ENCODE peak calls at places on chromosomes 7 and 10, in nine cellular contexts. C, K, N, A, I, U, X, B and Q are unnamed samples.

GRCh38 chr10:44803820-44804219 is 107.3 kb upstream of the TMEM72 start:
- DNase-seq in C (no peak), K (no peak), N (no peak), A (no peak), I (no peak), U (no peak), X (no peak), B (no peak), Q (no peak)

GRCh38 chr7:144468990-144469732 is 65.7 kb upstream of the NOBOX start:
- DNase-seq in C (no peak), K (no peak), N (no peak), A (no peak), I (peak), U (no peak), X (no peak), B (no peak), Q (no peak)

GRCh38 chr7:42493436-42494198 is 256.6 kb upstream of the GLI3 start:
- DNase-seq in C (no peak), K (peak), N (peak), A (no peak), I (peak), U (no peak), X (no peak), B (peak), Q (peak)

GRCh38 chr10:22133640-22134624 is 83.9 kb downstream of the EBLN1 start:
- DNase-seq in C (no peak), K (no peak), N (no peak), A (no peak), I (peak), U (no peak), X (no peak), B (no peak), Q (no peak)

GRCh38 chr7:2932761-2933251 is 88.7 kb upstream of the GNA12 start:
- DNase-seq in C (no peak), K (no peak), N (peak), A (no peak), I (no peak), U (no peak), X (no peak), B (no peak), Q (no peak)

GRCh38 chr10:48634198-48634983 is 29.5 kb upstream of the ARHGAP22 start:
- DNase-seq in C (no peak), K (no peak), N (peak), A (no peak), I (peak), U (peak), X (no peak), B (no peak), Q (peak)

GRCh38 chr10:77899080-77899477 is 27.5 kb downstream of the DLG5 start:
- DNase-seq in C (no peak), K (no peak), N (no peak), A (no peak), I (peak), U (no peak), X (no peak), B (no peak), Q (no peak)

GRCh38 chr10:1309969-1310789 is 254.0 kb downstream of the WDR37 start:
- DNase-seq in C (no peak), K (no peak), N (no peak), A (no peak), I (no peak), U (no peak), X (no peak), B (no peak), Q (no peak)

GRCh38 chr10:129541748-129542487 is 74.9 kb downstream of the MGMT start:
- DNase-seq in C (no peak), K (no peak), N (no peak), A (no peak), I (no peak), U (no peak), X (no peak), B (no peak), Q (no peak)

GRCh38 chr10:132199854-132200311 is 13.1 kb downstream of the DPYSL4 start:
- DNase-seq in C (no peak), K (no peak), N (peak), A (no peak), I (no peak), U (no peak), X (no peak), B (no peak), Q (no peak)

GRCh38 chr10:9605231-9605630 is 1412.4 kb upstream of the CELF2 start:
- DNase-seq in C (no peak), K (no peak), N (no peak), A (no peak), I (no peak), U (no peak), X (no peak), B (no peak), Q (no peak)

GRCh38 chr7:38964921-38965320 is 12.8 kb upstream of the POU6F2 start:
- DNase-seq in C (no peak), K (no peak), N (no peak), A (no peak), I (no peak), U (no peak), X (no peak), B (no peak), Q (no peak)

GRCh38 chr10:75972494-75973276 is 541.3 kb downstream of the LRMDA start:
- DNase-seq in C (peak), K (no peak), N (no peak), A (no peak), I (peak), U (no peak), X (no peak), B (no peak), Q (no peak)